ENCODE peak calls at places on chromosomes 3 and 15, in eight cellular contexts. W is breast epithelium, G is pancreas, S is fibroblast of lung, J is body of pancreas, Q is heart right ventricle, F is tibial artery, C is lower lobe of right lung. M is an unnamed sample.

GRCh38 chr15:29090617-29091466 is 178.8 kb downstream of the NSMCE3 start:
- DNase-seq in W (no peak), G (no peak), S (peak), J (peak), Q (no peak), F (no peak), C (no peak), M (no peak)

GRCh38 chr15:23565395-23566069 is at the start of gene MKRN3:
- DNase-seq in W (no peak), G (no peak), S (peak), J (no peak), Q (peak), F (no peak), C (no peak), M (peak)

GRCh38 chr15:76988874-76989780 is 5.8 kb upstream of the PSTPIP1 start:
- DNase-seq in W (no peak), G (no peak), S (no peak), J (peak), Q (no peak), F (peak), C (no peak), M (no peak)

GRCh38 chr15:43410572-43411214 is 39.8 kb downstream of the TUBGCP4 start:
- DNase-seq in W (no peak), G (no peak), S (peak), J (no peak), Q (no peak), F (no peak), C (no peak), M (no peak)

GRCh38 chr3:88947013-88947412 is 160.4 kb upstream of the EPHA3 start:
- DNase-seq in W (no peak), G (no peak), S (no peak), J (no peak), Q (no peak), F (no peak), C (no peak), M (no peak)

GRCh38 chr3:194536883-194537637 is 50.3 kb upstream of the ATP13A3 start:
- DNase-seq in W (peak), G (peak), S (no peak), J (peak), Q (peak), F (no peak), C (no peak), M (no peak)

GRCh38 chr3:71958533-71958932 is 173.6 kb upstream of the PROK2 start:
- DNase-seq in W (no peak), G (no peak), S (no peak), J (no peak), Q (no peak), F (no peak), C (no peak), M (no peak)

GRCh38 chr3:36957862-36958686 is 13.2 kb upstream of the TRANK1 start:
- DNase-seq in W (no peak), G (no peak), S (peak), J (no peak), Q (no peak), F (no peak), C (no peak), M (peak)

GRCh38 chr3:41880387-41880786 is 81.5 kb downstream of the ULK4 start:
- DNase-seq in W (no peak), G (no peak), S (no peak), J (no peak), Q (no peak), F (no peak), C (no peak), M (no peak)

DNA sequence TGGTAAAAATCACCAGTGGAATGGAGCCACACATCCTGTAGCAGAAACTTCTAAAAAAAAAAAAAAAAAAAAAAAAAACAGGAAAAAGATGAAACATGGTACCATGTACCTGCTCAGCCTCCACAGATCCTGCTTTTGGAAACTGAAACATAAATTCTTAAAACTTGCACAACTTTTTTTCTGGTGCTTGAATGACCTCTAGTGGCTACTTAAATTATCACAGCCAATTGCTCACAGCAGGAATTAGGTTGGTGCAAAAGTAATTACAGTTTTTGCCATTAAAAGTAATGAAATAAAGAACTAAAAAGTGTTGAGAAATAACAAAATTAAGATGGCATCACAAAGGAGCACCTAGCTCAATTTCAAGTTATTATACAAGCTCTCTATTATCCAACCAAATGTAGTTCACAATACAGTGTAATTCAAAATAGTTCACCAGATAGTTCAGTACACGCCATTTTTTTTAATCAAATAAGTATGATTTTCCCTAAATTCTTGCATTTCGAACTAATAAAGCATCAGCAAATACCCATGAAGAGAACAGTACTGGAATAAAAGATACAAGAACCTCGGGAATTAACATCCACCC is 80.6 kb downstream of the ULK4 start:
- DNase-seq in W (no peak), G (no peak), S (peak), J (no peak), Q (no peak), F (no peak), C (no peak), M (peak)
- TF ChIP-seq CTCF in W (peak), G (peak), S (peak), J (peak), Q (peak), F (peak), C (peak), M (peak)

DNA sequence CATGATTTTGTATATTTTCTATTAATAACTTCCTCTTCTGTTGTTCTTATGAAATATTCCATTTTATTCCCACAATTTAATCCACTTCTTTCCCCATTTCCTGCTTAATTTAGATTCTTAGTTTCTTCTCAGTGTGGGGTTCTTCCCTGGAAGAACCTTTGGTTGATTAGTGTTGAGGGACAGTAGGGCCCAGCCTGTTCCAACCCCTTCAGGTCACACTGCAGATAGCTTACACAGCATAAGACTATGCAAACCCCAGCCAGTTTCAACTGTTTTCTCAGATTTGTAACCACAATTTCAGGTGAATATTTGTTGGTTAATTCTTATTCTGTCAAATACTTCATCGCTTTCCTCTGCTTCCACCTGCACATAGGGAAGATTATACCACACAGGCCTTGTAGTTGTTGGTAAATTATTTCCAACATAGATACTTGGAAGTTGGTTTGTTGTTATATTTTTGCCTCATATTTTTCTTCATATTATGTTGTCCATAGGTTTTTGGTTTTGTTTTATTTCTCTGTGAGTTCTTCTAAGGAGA is 34.7 kb downstream of the AADACL2 start:
- DNase-seq in W (no peak), G (no peak), S (no peak), J (no peak), Q (no peak), F (no peak), C (no peak), M (no peak)
- H3K4me3 ChIP-seq in W (no peak), G (no peak), S (no peak), J (no peak), Q (no peak), F (no peak), C (no peak), M (no peak)

GRCh38 chr15:74414081-74414580 is 19.6 kb downstream of the SEMA7A start:
- DNase-seq in W (no peak), G (no peak), S (no peak), J (no peak), Q (no peak), F (no peak), C (no peak), M (no peak)

GRCh38 chr15:74413350-74414080 is 20.2 kb downstream of the SEMA7A start:
- DNase-seq in W (no peak), G (no peak), S (no peak), J (no peak), Q (no peak), F (no peak), C (no peak), M (no peak)

GRCh38 chr15:74415966-74416916 is 17.5 kb downstream of the SEMA7A start:
- DNase-seq in W (no peak), G (no peak), S (no peak), J (no peak), Q (no peak), F (no peak), C (no peak), M (no peak)

GRCh38 chr15:74417230-74417629 is 16.5 kb downstream of the SEMA7A start:
- DNase-seq in W (no peak), G (no peak), S (peak), J (no peak), Q (peak), F (no peak), C (no peak), M (peak)

DNA sequence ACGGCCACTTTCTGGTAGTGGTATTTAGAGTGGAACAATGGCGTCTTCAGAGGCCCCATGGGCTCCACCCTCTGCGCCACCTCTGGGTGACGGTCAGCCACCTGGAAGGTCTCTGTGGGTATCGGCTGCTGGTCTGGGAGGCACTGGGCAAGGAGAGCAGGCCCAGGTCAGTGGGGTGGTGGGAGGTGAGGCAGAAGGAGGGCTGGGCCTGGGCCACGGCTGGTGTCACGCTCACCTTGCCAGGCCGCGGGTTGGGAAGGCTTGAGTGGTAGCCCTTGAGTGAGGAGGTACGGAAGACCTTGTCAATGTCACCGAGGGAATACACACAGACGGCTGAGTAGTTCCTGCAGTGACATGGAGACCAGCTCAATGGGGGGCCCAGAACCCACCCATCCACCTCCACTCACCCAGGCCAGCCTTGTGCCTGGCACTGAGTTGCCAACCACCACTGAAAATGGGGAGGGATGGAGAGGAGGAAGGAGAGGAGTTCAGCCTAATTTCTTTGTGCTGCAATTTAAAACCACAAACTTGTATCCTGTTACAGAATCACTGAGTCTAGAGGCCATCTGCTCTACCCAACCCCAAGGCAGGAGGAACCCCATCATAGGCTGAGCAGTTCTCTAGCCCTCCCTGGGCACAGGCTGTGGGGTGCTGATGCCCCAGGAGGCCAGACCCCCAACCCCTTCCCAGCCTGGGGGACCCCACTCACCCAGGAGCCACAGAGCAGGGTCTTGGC is 19.0 kb downstream of the SEMA7A start:
- DNase-seq in W (no peak), G (no peak), S (no peak), J (no peak), Q (no peak), F (no peak), C (no peak), M (no peak)
- TF ChIP-seq CTCF in W (no peak), G (no peak), S (no peak), J (no peak), Q (no peak), F (no peak), C (no peak), M (no peak)

GRCh38 chr3:39803956-39804355 is 5.5 kb upstream of the MYRIP start:
- DNase-seq in W (no peak), G (no peak), S (no peak), J (no peak), Q (no peak), F (no peak), C (no peak), M (no peak)
- H3K4me3 ChIP-seq in W (no peak), G (no peak), S (no peak), J (no peak), Q (no peak), F (no peak), C (no peak), M (no peak)

GRCh38 chr3:32175607-32176197 is 62.8 kb upstream of the CMTM8 start:
- DNase-seq in W (no peak), G (no peak), S (peak), J (peak), Q (no peak), F (no peak), C (no peak), M (peak)

GRCh38 chr3:32181370-32181769 is 57.1 kb upstream of the CMTM8 start:
- DNase-seq in W (no peak), G (no peak), S (no peak), J (no peak), Q (no peak), F (no peak), C (no peak), M (no peak)

GRCh38 chr3:32177702-32178198 is 60.7 kb upstream of the CMTM8 start:
- DNase-seq in W (peak), G (no peak), S (peak), J (peak), Q (no peak), F (no peak), C (no peak), M (peak)

GRCh38 chr3:32180151-32180850 is 58.2 kb upstream of the CMTM8 start:
- DNase-seq in W (no peak), G (no peak), S (no peak), J (no peak), Q (no peak), F (no peak), C (no peak), M (no peak)

GRCh38 chr3:32176989-32177701 is 61.3 kb upstream of the CMTM8 start:
- DNase-seq in W (no peak), G (no peak), S (peak), J (peak), Q (no peak), F (no peak), C (no peak), M (peak)
- TF ChIP-seq CTCF in W (peak), G (peak), S (peak), J (peak), Q (peak), F (peak), C (peak), M (peak)

GRCh38 chr3:57746156-57747125 is 9.7 kb upstream of the SLMAP start:
- DNase-seq in W (no peak), G (no peak), S (no peak), J (no peak), Q (no peak), F (no peak), C (no peak), M (no peak)
- H3K4me3 ChIP-seq in W (no peak), G (no peak), S (no peak), J (no peak), Q (no peak), F (no peak), C (no peak), M (no peak)

DNA sequence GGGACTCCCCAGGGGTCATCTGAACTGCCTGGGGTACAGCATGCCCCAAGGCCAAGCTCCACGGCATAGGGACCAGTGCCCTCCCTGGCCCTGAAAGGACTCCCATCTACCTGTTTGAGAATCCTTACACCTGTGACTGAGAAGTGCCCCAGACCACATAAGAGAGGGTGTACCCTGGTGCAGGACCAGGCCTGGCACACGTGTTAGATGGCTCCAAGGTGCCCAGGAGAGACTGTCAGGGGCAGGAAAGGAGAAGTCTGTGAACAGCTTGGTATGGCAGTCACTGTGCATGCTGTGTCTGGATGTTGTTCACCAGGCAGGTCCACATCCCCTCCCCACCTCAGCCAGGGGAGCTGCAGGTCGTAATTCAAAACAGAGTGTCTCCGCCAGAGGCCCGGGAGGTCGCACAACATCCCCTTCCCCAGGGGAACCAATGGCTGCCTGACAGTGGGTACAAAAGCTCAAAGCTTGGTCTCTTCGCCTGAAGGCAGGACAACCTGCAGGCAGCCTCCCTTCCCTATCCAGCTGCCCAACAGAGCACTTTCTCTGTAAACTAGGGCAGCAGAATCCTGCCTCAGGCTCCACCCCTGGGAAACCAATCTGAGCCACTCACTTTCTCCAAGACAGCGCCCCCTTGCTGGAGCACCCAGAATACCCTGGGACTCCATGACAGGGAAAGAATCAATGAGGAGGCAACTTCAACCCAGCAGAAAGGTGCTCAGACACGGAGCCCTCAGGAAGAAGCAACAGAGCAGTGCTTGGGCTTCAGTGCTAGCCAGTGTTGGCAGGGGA is 3.9 kb downstream of the NUP210 start:
- DNase-seq in W (no peak), G (no peak), S (no peak), J (no peak), Q (no peak), F (no peak), C (no peak), M (no peak)
- TF ChIP-seq CTCF in W (no peak), G (no peak), S (no peak), J (no peak), Q (no peak), F (no peak), C (no peak), M (peak)